ENCODE peak calls at places on chromosomes 13 and 19, in five cellular contexts. J is natural killer cell, I is ascending aorta, E is AG04450, W is AG10803. T is an unnamed sample.

GRCh38 chr13:40518481-40518882 is 148.0 kb downstream of the FOXO1 start:
- DNase-seq in J (no peak), I (no peak), E (no peak), W (no peak), T (no peak)

GRCh38 chr13:47415048-47415447 is 518.2 kb upstream of the HTR2A start:
- DNase-seq in J (no peak), I (no peak), E (no peak), W (peak), T (no peak)

GRCh38 chr13:105207586-105208293 is 1327.7 kb downstream of the EFNB2 start:
- DNase-seq in J (no peak), I (no peak), E (no peak), W (no peak), T (no peak)

GRCh38 chr19:13588953-13589833 is 82.9 kb upstream of the CACNA1A start:
- DNase-seq in J (peak), I (no peak), E (peak), W (peak), T (peak)

GRCh38 chr13:99182439-99182838 is 18.2 kb upstream of the UBAC2 start:
- DNase-seq in J (no peak), I (no peak), E (no peak), W (no peak), T (no peak)

GRCh38 chr19:13975870-13976269 is 23.6 kb downstream of the DCAF15 start:
- DNase-seq in J (no peak), I (no peak), E (no peak), W (no peak), T (no peak)

GRCh38 chr13:111219306-111219705 is 101.1 kb upstream of the TEX29 start:
- DNase-seq in J (no peak), I (no peak), E (peak), W (peak), T (no peak)

GRCh38 chr19:46951236-46951986 is 68.2 kb upstream of the NPAS1 start:
- DNase-seq in J (no peak), I (no peak), E (no peak), W (peak), T (no peak)

GRCh38 chr19:518292-519231 is 11.3 kb downstream of the TPGS1 start:
- DNase-seq in J (no peak), I (no peak), E (no peak), W (peak), T (no peak)

GRCh38 chr19:6713773-6714692 is 6.4 kb downstream of the C3 start:
- DNase-seq in J (no peak), I (no peak), E (no peak), W (no peak), T (no peak)

GRCh38 chr19:48726573-48726972 is 7.0 kb upstream of the MAMSTR start:
- DNase-seq in J (no peak), I (no peak), E (no peak), W (no peak), T (no peak)

GRCh38 chr19:719081-719512 is 10.4 kb downstream of the PALM start:
- DNase-seq in J (no peak), I (no peak), E (no peak), W (peak), T (no peak)

GRCh38 chr13:24460256-24460655 is 52.3 kb downstream of the PARP4 start:
- DNase-seq in J (no peak), I (no peak), E (no peak), W (no peak), T (no peak)

GRCh38 chr19:10501971-10502523 is 1.1 kb downstream of the KEAP1 start:
- DNase-seq in J (no peak), I (no peak), E (no peak), W (peak), T (peak)

GRCh38 chr19:46727757-46728156 is 10.8 kb upstream of the PRKD2 start:
- DNase-seq in J (no peak), I (no peak), E (no peak), W (no peak), T (no peak)

GRCh38 chr13:113413178-113413897 is 40.0 kb downstream of the ADPRHL1 start:
- DNase-seq in J (no peak), I (peak), E (no peak), W (peak), T (no peak)

GRCh38 chr19:49809155-49809986 is 3.7 kb downstream of the FUZ start:
- DNase-seq in J (peak), I (no peak), E (no peak), W (peak), T (peak)

GRCh38 chr19:51810228-51810627 is 15.3 kb downstream of the FPR3 start:
- DNase-seq in J (no peak), I (no peak), E (no peak), W (peak), T (no peak)

GRCh38 chr19:45667620-45668341 is at the start of gene GIPR:
- DNase-seq in J (peak), I (no peak), E (no peak), W (peak), T (no peak)

GRCh38 chr13:51914137-51914493 is 52.3 kb downstream of the CCDC70 start:
- DNase-seq in J (no peak), I (no peak), E (no peak), W (no peak), T (no peak)

GRCh38 chr19:52115526-52116053 is 20.0 kb upstream of the ZNF841 start:
- DNase-seq in J (no peak), I (no peak), E (no peak), W (no peak), T (no peak)

GRCh38 chr19:37930416-37930815 is 23.4 kb downstream of the SIPA1L3 start:
- DNase-seq in J (no peak), I (no peak), E (no peak), W (no peak), T (no peak)

GRCh38 chr19:641702-642101 is 2.0 kb downstream of the FGF22 start:
- DNase-seq in J (no peak), I (no peak), E (no peak), W (no peak), T (no peak)

GRCh38 chr19:13018037-13018914 is 23.0 kb downstream of the NFIX start:
- DNase-seq in J (no peak), I (no peak), E (no peak), W (peak), T (no peak)

GRCh38 chr19:1882089-1882785 is 3.1 kb downstream of the ABHD17A start:
- DNase-seq in J (peak), I (no peak), E (no peak), W (no peak), T (no peak)

GRCh38 chr19:16376241-16376640 is 51.6 kb downstream of the KLF2 start:
- DNase-seq in J (no peak), I (no peak), E (no peak), W (no peak), T (no peak)

GRCh38 chr13:97627566-97627965 is 193.6 kb downstream of the RAP2A start:
- DNase-seq in J (no peak), I (peak), E (peak), W (peak), T (no peak)

GRCh38 chr13:97629601-97630272 is 195.8 kb downstream of the RAP2A start:
- DNase-seq in J (no peak), I (no peak), E (no peak), W (no peak), T (no peak)

GRCh38 chr13:97630725-97631124 is 196.8 kb downstream of the RAP2A start:
- DNase-seq in J (no peak), I (no peak), E (no peak), W (no peak), T (no peak)

GRCh38 chr13:97631158-97631557 is 197.2 kb downstream of the RAP2A start:
- DNase-seq in J (no peak), I (no peak), E (no peak), W (no peak), T (no peak)
- TF ChIP-seq CTCF in J (no peak), I (no peak), E (no peak), W (no peak), T (no peak)

GRCh38 chr13:94549241-94550029 is 46.5 kb downstream of the TGDS start:
- DNase-seq in J (peak), I (peak), E (peak), W (peak), T (peak)
- TF ChIP-seq CTCF in J (no peak), I (no peak), E (no peak), W (peak), T (no peak)

DNA sequence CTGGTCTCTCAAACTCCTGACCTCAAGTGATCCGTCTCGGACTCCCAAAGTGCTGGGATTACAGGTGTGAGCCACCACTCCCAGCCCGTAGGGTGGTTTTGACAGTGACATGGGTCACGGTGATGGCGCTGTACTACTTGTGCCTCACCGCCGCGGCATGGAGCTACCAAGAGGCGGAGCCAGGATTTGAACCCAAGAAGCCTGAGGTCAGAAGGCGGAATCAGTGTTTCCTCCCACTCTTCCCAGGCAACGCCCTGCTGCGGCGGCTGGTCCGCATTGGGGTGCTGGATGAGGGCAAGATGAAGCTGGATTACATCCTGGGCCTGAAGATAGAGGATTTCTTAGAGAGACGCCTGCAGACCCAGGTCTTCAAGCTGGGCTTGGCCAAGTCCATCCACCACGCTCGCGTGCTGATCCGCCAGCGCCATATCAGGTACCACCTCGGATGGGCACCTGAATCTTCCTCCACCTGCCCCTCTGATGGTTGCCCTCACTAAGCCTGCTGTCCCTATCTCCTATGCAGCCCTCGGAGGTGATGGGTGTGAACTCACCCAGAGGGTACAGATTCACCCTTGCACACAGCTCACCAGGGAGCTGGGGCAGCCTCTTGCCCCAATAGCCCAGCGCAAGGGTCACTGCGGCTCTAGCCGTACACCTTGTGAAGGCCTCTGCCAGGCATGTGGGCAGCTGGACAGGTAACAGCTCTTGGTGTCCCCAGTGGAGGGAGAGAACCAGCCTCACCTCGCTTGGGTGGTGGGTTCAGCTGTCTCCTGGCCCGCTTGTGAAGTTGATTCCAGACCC is 5.6 kb downstream of the RPS9 start:
- DNase-seq in J (no peak), I (no peak), E (no peak), W (no peak), T (no peak)
- TF ChIP-seq CTCF in J (no peak), I (no peak), E (no peak), W (no peak), T (no peak)

DNA sequence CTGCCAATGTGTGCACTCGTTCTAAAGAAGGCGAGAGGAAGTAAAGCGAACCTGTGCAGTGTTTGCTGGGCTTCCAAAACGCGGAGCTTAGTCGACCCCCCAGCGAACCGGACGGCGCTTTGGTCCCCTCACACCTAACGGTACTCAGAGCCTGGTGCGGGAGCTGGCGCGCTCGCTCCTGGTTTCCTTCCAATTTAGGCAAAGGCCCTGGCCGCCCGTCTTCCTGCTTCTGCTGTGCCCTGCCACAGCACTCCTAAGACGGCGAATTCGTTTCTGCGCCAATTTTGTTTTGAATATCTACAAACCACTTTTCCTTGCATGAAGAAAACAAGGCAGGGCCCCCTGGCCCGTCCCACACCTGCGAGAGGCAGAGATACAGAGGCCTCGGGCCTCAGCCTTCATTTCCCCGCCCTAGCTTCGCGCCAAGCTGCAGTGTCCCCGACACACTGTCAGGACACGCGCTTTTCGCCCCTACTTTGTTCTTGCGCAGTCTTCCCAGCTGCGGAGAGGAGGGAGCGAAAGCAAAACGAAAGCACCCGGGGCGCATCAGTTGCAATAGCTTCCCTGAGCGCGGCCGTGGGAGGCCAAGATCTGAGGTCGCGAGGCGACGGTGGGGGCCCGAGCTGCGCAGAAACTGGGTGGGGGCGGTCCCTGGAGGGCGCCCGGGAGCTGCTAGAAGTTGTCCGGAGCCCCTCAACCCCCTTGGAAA is 111.9 kb downstream of the KCNRG start:
- DNase-seq in J (peak), I (no peak), E (no peak), W (peak), T (peak)
- TF ChIP-seq CTCF in J (no peak), I (no peak), E (no peak), W (no peak), T (no peak)